ENCODE peak calls at places on chromosomes 4 and X, in six cellular contexts. Q is heart right ventricle, M is fibroblast of lung, N is GM12865, O is stomach, G is thyroid gland. Z is an unnamed sample.

GRCh38 chrX:15956684-15957083 is 102.1 kb upstream of the AP1S2 start:
- DNase-seq in M (peak), G (no peak), Q (no peak), N (no peak), O (no peak), Z (no peak)

GRCh38 chr4:77665381-77666069 is 59.9 kb downstream of the CXCL13 start:
- DNase-seq in O (no peak), G (peak), Q (no peak), M (no peak), N (no peak), Z (no peak)

GRCh38 chr4:73303711-73304110 is 45.1 kb upstream of the ANKRD17 start:
- DNase-seq in O (no peak), Q (no peak), M (no peak), N (no peak), G (no peak), Z (no peak)

GRCh38 chr4:82099863-82100579 is 273.8 kb downstream of the HNRNPD start:
- DNase-seq in Q (no peak), G (no peak), O (no peak), N (no peak), M (peak), Z (no peak)

GRCh38 chr4:147518846-147519767 is 38.2 kb downstream of the EDNRA start:
- DNase-seq in Q (peak), M (peak), O (peak), N (peak), G (peak), Z (peak)

GRCh38 chrX:2336181-2336580 is 164.6 kb downstream of the DHRSX start:
- DNase-seq in O (no peak), M (peak), G (no peak), N (no peak), Q (no peak), Z (no peak)

GRCh38 chrX:69309074-69309792 is 144.0 kb upstream of the PJA1 start:
- DNase-seq in M (no peak), G (peak), O (no peak), N (no peak), Q (no peak), Z (no peak)

GRCh38 chr4:13626492-13627184 is 887 bp downstream of the BOD1L1 start:
- DNase-seq in Q (no peak), G (no peak), N (no peak), M (peak), O (no peak), Z (no peak)

GRCh38 chrX:100984818-100985217 is 15.3 kb downstream of the ARL13A start:
- DNase-seq in Q (no peak), O (no peak), G (no peak), N (no peak), M (no peak), Z (no peak)

GRCh38 chr4:119307606-119308005 is 14.3 kb downstream of the FABP2 start:
- DNase-seq in M (no peak), O (no peak), N (no peak), Q (no peak), G (no peak), Z (no peak)

GRCh38 chr4:119303587-119304305 is 18.2 kb downstream of the FABP2 start:
- DNase-seq in Q (no peak), M (no peak), O (no peak), G (no peak), N (no peak), Z (no peak)

GRCh38 chr4:119302073-119302832 is 19.7 kb downstream of the FABP2 start:
- DNase-seq in G (no peak), M (no peak), N (no peak), Q (no peak), O (no peak), Z (no peak)

GRCh38 chr4:119300388-119301131 is 21.4 kb downstream of the FABP2 start:
- DNase-seq in N (peak), G (peak), Q (peak), M (peak), O (peak), Z (peak)

DNA sequence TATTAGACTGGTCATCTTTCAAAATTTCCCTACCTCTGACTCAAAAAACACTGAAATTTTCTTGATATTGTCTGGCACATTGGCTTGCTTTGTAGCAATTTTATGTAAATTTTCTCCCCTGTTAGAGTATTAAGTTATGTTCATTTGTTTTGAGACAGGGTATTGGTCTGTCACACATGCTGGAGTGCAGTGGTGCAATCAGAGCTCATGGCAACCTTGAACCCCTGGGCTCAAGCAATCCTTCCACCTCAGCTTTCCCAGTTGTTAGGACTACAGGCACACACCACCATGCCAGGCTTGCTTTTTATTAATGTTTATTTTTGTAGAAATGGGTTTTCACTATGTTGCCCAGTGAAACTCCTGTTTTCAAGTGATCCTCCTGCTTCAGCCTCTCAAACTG is 17.5 kb downstream of the FABP2 start:
- DNase-seq in M (no peak), Q (no peak), G (no peak), O (no peak), N (no peak), Z (no peak)
- H3K4me3 ChIP-seq in M (no peak), Q (no peak), G (no peak), O (no peak), N (no peak), Z (no peak)

GRCh38 chr4:87566276-87566675 is 37.1 kb upstream of the SPARCL1 start:
- DNase-seq in G (no peak), Q (no peak), N (no peak), M (no peak), O (no peak), Z (no peak)
- H3K4me3 ChIP-seq in G (no peak), Q (no peak), N (no peak), M (no peak), O (no peak), Z (no peak)

DNA sequence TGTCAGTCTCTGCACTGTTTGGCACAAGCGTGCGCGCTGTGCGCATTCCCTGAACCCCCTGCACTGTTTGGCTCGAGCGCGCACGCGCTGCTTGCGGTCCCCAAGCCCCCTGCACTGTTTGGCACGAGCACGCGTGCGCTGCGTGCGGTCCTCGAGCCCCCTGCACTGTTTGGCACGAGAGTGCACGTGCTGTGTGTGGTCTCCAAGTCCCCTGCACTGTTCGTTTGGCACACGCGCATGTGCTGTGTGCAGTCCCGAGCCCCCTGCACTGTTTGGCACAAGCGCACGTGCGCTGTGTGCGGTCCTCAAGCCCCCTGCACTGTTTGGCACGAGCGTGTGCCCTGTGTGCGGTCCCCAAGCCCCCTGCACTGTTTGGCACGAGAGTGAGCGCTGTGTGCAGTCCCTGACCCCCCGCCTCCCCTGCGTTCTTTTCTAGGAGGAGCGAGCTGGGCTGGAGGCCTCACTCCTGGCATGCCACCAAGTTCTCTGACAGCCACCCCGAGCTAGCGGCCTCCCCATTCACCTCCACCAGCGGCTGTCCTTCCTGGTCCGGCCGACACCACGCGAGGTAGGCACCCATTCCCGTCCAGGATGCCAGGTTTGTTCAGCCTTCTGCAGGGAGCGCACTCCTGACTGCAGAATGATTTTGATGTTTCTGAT is 76.5 kb upstream of the CLDN34 start:
- DNase-seq in M (no peak), O (no peak), N (no peak), Q (no peak), G (no peak), Z (no peak)
- H3K4me3 ChIP-seq in M (no peak), O (no peak), N (no peak), Q (no peak), G (no peak), Z (no peak)

GRCh38 chrX:106611682-106612402 is at the start of gene RADX:
- DNase-seq in Q (peak), M (peak), N (peak), G (peak), O (peak), Z (peak)

GRCh38 chrX:106613277-106613676 is 1.5 kb downstream of the RADX start:
- DNase-seq in M (no peak), Q (no peak), G (no peak), O (no peak), N (no peak), Z (no peak)

GRCh38 chrX:106612403-106612789 is 618 bp downstream of the RADX start:
- DNase-seq in O (no peak), G (peak), N (no peak), Q (no peak), M (peak), Z (no peak)

GRCh38 chrX:106608016-106608415 is 3.8 kb upstream of the RADX start:
- DNase-seq in M (no peak), Q (no peak), G (no peak), O (no peak), N (no peak), Z (no peak)

DNA sequence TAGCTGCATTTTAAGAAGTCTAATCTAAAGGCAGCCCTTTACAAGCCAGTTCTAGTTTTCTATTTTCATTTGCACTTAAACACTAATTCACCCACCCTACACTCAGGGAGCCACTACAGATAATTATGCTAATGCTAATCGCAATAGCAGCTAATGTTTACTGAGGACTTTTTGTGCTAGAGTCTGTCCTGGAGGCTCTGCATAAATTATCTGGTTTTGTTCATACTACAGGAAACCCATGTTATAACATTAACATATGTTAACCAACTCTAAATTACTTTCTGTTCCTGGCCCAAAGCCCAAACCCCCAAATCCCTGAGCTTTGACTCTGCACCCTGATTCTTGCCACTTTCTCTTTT is 476 bp upstream of the RADX start:
- DNase-seq in O (no peak), Q (no peak), G (no peak), N (no peak), M (no peak), Z (no peak)
- H3K4me3 ChIP-seq in O (peak), Q (peak), G (peak), N (peak), M (peak), Z (peak)

GRCh38 chr4:102356562-102357202 is 11.4 kb upstream of the SLC39A8 start:
- DNase-seq in M (no peak), N (no peak), Q (no peak), G (no peak), O (no peak), Z (no peak)

GRCh38 chr4:102354671-102355454 is 9.6 kb upstream of the SLC39A8 start:
- DNase-seq in G (no peak), Q (no peak), O (no peak), M (no peak), N (no peak), Z (no peak)

GRCh38 chr4:102355748-102356147 is 10.5 kb upstream of the SLC39A8 start:
- DNase-seq in Q (no peak), G (no peak), M (no peak), N (no peak), O (no peak), Z (no peak)

GRCh38 chr4:102350634-102351033 is 5.4 kb upstream of the SLC39A8 start:
- DNase-seq in M (no peak), O (no peak), G (no peak), N (no peak), Q (no peak), Z (no peak)

GRCh38 chr4:102352774-102353173 is 7.5 kb upstream of the SLC39A8 start:
- DNase-seq in G (no peak), M (no peak), Q (no peak), N (no peak), O (no peak), Z (no peak)
- H3K4me3 ChIP-seq in G (no peak), M (no peak), Q (no peak), N (no peak), O (no peak), Z (no peak)

DNA sequence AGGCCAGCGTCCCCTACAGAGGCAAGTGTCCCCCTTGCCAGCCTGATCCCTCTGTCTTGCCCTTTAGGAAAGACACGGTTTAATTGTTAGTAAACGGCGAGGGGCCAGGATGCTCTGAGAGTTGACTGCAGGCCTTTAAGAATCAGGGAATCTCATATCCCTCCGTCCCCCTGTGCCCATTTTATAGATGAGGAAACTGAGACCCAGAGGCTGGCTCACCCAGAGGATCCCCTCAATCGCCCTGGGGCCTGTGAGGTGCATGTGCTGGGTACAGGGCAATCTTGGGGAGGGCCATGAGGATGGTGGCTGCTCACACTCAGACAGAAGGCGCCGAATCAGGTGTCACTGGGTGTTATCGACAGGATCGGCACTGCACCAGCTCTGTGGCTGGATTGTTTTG is 575 bp downstream of the ZNF185 start:
- DNase-seq in G (no peak), Q (no peak), O (no peak), N (no peak), M (no peak), Z (no peak)
- H3K4me3 ChIP-seq in G (no peak), Q (no peak), O (peak), N (no peak), M (no peak), Z (no peak)

Z was measured in Jurkat, Clone E6-1.